ENCODE peak calls at places on chromosomes 5 and 9, in five cellular contexts. One of them, this sample, is unnamed.

GRCh38 chr9:114272739-114273431 is 50.0 kb upstream of the ORM1 start:
- DNase-seq in NCI-H2081: no peak
- DNase-seq in effector memory CD8-positive, alpha-beta T cell: no peak
- DNase-seq in activated CD4-positive, alpha-beta T cell treated with anti-CD3 and anti-CD28 coated beads, Interleukin-2, amount 50 U/mL, for 48 hours: no peak
- DNase-seq in tibial artery: no peak
- DNase-seq in this sample: no peak

GRCh38 chr5:71740015-71740753 is 21.1 kb downstream of the CARTPT start:
- DNase-seq in NCI-H2081: no peak
- DNase-seq in effector memory CD8-positive, alpha-beta T cell: no peak
- DNase-seq in activated CD4-positive, alpha-beta T cell treated with anti-CD3 and anti-CD28 coated beads, Interleukin-2, amount 50 U/mL, for 48 hours: no peak
- DNase-seq in tibial artery: no peak
- DNase-seq in this sample: no peak

GRCh38 chr5:124371121-124371706 is 375.2 kb downstream of the ZNF608 start:
- DNase-seq in NCI-H2081: no peak
- DNase-seq in effector memory CD8-positive, alpha-beta T cell: no peak
- DNase-seq in activated CD4-positive, alpha-beta T cell treated with anti-CD3 and anti-CD28 coated beads, Interleukin-2, amount 50 U/mL, for 48 hours: no peak
- DNase-seq in tibial artery: peak; percentile 76
- DNase-seq in this sample: no peak

GRCh38 chr5:127796207-127796606 is 93.0 kb downstream of the CCDC192 start:
- DNase-seq in NCI-H2081: no peak
- DNase-seq in effector memory CD8-positive, alpha-beta T cell: no peak
- DNase-seq in activated CD4-positive, alpha-beta T cell treated with anti-CD3 and anti-CD28 coated beads, Interleukin-2, amount 50 U/mL, for 48 hours: no peak
- DNase-seq in tibial artery: no peak
- DNase-seq in this sample: no peak

GRCh38 chr9:70448904-70449303 is 34.4 kb upstream of the KLF9 start:
- DNase-seq in NCI-H2081: no peak
- DNase-seq in effector memory CD8-positive, alpha-beta T cell: no peak
- DNase-seq in activated CD4-positive, alpha-beta T cell treated with anti-CD3 and anti-CD28 coated beads, Interleukin-2, amount 50 U/mL, for 48 hours: no peak
- DNase-seq in tibial artery: no peak
- DNase-seq in this sample: no peak

GRCh38 chr9:129406278-129407225 is 214.3 kb downstream of the C9orf50 start:
- DNase-seq in NCI-H2081: no peak
- DNase-seq in effector memory CD8-positive, alpha-beta T cell: no peak
- DNase-seq in activated CD4-positive, alpha-beta T cell treated with anti-CD3 and anti-CD28 coated beads, Interleukin-2, amount 50 U/mL, for 48 hours: no peak
- DNase-seq in tibial artery: no peak
- DNase-seq in this sample: peak; percentile 87

GRCh38 chr9:123373447-123373923 is 17.5 kb downstream of the CRB2 start:
- DNase-seq in NCI-H2081: no peak
- DNase-seq in effector memory CD8-positive, alpha-beta T cell: no peak
- DNase-seq in activated CD4-positive, alpha-beta T cell treated with anti-CD3 and anti-CD28 coated beads, Interleukin-2, amount 50 U/mL, for 48 hours: no peak
- DNase-seq in tibial artery: no peak
- DNase-seq in this sample: no peak

GRCh38 chr5:149837680-149838269 is 106.8 kb downstream of the PDE6A start:
- DNase-seq in NCI-H2081: peak; percentile 38
- DNase-seq in effector memory CD8-positive, alpha-beta T cell: no peak
- DNase-seq in activated CD4-positive, alpha-beta T cell treated with anti-CD3 and anti-CD28 coated beads, Interleukin-2, amount 50 U/mL, for 48 hours: peak; percentile 14
- DNase-seq in tibial artery: no peak
- DNase-seq in this sample: peak; percentile 87

GRCh38 chr9:128159073-128159783 is 837 bp upstream of the BBLN start:
- DNase-seq in NCI-H2081: no peak
- DNase-seq in effector memory CD8-positive, alpha-beta T cell: peak; percentile 40
- DNase-seq in activated CD4-positive, alpha-beta T cell treated with anti-CD3 and anti-CD28 coated beads, Interleukin-2, amount 50 U/mL, for 48 hours: peak; percentile 57
- DNase-seq in tibial artery: no peak
- DNase-seq in this sample: no peak

GRCh38 chr9:125631391-125632085 is 75.5 kb downstream of the MAPKAP1 start:
- DNase-seq in NCI-H2081: peak; percentile 46
- DNase-seq in effector memory CD8-positive, alpha-beta T cell: peak; percentile 9
- DNase-seq in activated CD4-positive, alpha-beta T cell treated with anti-CD3 and anti-CD28 coated beads, Interleukin-2, amount 50 U/mL, for 48 hours: peak; percentile 32
- DNase-seq in tibial artery: no peak
- DNase-seq in this sample: peak; percentile 26

GRCh38 chr5:56908942-56909293 is 478 bp upstream of the SETD9 start:
- DNase-seq in NCI-H2081: peak; percentile 51
- DNase-seq in effector memory CD8-positive, alpha-beta T cell: no peak
- DNase-seq in activated CD4-positive, alpha-beta T cell treated with anti-CD3 and anti-CD28 coated beads, Interleukin-2, amount 50 U/mL, for 48 hours: no peak
- DNase-seq in tibial artery: peak; percentile 76
- DNase-seq in this sample: no peak

GRCh38 chr9:105415344-105415980 is 32.4 kb upstream of the FSD1L start:
- DNase-seq in NCI-H2081: peak; percentile 64
- DNase-seq in effector memory CD8-positive, alpha-beta T cell: peak; percentile 63
- DNase-seq in activated CD4-positive, alpha-beta T cell treated with anti-CD3 and anti-CD28 coated beads, Interleukin-2, amount 50 U/mL, for 48 hours: peak; percentile 57
- DNase-seq in tibial artery: peak; percentile 43
- DNase-seq in this sample: peak; percentile 74

GRCh38 chr9:93682155-93682968 is 106.0 kb downstream of the PHF2 start:
- DNase-seq in NCI-H2081: peak; percentile 71
- DNase-seq in effector memory CD8-positive, alpha-beta T cell: peak; percentile 18
- DNase-seq in activated CD4-positive, alpha-beta T cell treated with anti-CD3 and anti-CD28 coated beads, Interleukin-2, amount 50 U/mL, for 48 hours: peak; percentile 81
- DNase-seq in tibial artery: peak; percentile 47
- DNase-seq in this sample: peak; percentile 82

This sample was measured in RWPE1.